ENCODE peak calls at places on chromosomes 6 and 20, in five cellular contexts. Y, J, Z, V and X are unnamed samples.

GRCh38 chr20:42688576-42688975 is 501.1 kb downstream of the PTPRT start:
- DNase-seq in Y (no peak), J (no peak), Z (no peak), V (peak), X (no peak)

GRCh38 chr6:43016166-43016915 is 2.3 kb downstream of the KLHDC3 start:
- DNase-seq in Y (no peak), J (no peak), Z (no peak), V (no peak), X (no peak)

GRCh38 chr6:20447581-20448132 is 46.0 kb downstream of the E2F3 start:
- DNase-seq in Y (no peak), J (no peak), Z (no peak), V (no peak), X (no peak)

GRCh38 chr20:47535088-47535487 is 33.4 kb downstream of the NCOA3 start:
- DNase-seq in Y (no peak), J (no peak), Z (no peak), V (no peak), X (no peak)

GRCh38 chr6:1164600-1164999 is 147.3 kb upstream of the FOXQ1 start:
- DNase-seq in Y (no peak), J (no peak), Z (peak), V (no peak), X (no peak)

GRCh38 chr20:16069416-16070010 is 503.7 kb downstream of the KIF16B start:
- DNase-seq in Y (no peak), J (no peak), Z (no peak), V (no peak), X (no peak)

GRCh38 chr6:167214216-167214615 is 56.4 kb upstream of the GPR31 start:
- DNase-seq in Y (no peak), J (no peak), Z (no peak), V (no peak), X (no peak)

GRCh38 chr6:104566411-104566810 is 293.3 kb downstream of the HACE1 start:
- DNase-seq in Y (no peak), J (no peak), Z (no peak), V (no peak), X (no peak)

GRCh38 chr20:22910287-22910852 is 124.7 kb upstream of the SSTR4 start:
- DNase-seq in Y (no peak), J (no peak), Z (no peak), V (no peak), X (no peak)

GRCh38 chr20:63555661-63556381 is 1.9 kb downstream of the FNDC11 start:
- DNase-seq in Y (no peak), J (no peak), Z (no peak), V (no peak), X (no peak)

GRCh38 chr6:73109659-73110058 is 115.6 kb downstream of the KHDC1L start:
- DNase-seq in Y (no peak), J (no peak), Z (no peak), V (no peak), X (no peak)

GRCh38 chr6:156977527-156978291 is 200.5 kb downstream of the ARID1B start:
- DNase-seq in Y (no peak), J (no peak), Z (peak), V (no peak), X (peak)